ENCODE peak calls at places on chromosomes 4 and X, in seven cellular contexts. P is IMR-90, S is fibroblast of the aortic adventitia, L is AG09309, C is BJ, T is astrocyte of the cerebellum, D is choroid plexus epithelial cell. W is an unnamed sample.
A peak's percentile ranks its signal among the peaks of the same experiment; 100 is the strongest.

GRCh38 chr4:28287837-28288236 is 1427.2 kb downstream of the STIM2 start:
- DNase-seq in D (peak; percentile 97), P (peak; percentile 100), L (peak; percentile 99), T (peak; percentile 68), S (peak; percentile 99), C (peak; percentile 100), W (no peak)

GRCh38 chr4:69518543-69519198 is 23.0 kb upstream of the UGT2B4 start:
- DNase-seq in D (no peak), L (no peak), P (no peak), S (peak; percentile 17), C (no peak), T (no peak), W (peak; percentile 41)

GRCh38 chr4:77699731-77700210 is 94.2 kb downstream of the CXCL13 start:
- DNase-seq in S (peak; percentile 72), P (peak; percentile 93), C (peak; percentile 37), T (peak; percentile 76), L (peak; percentile 50), D (peak; percentile 95), W (peak; percentile 66)

GRCh38 chr4:27790911-27791310 is 930.3 kb downstream of the STIM2 start:
- DNase-seq in C (no peak), P (peak; percentile 11), S (no peak), T (no peak), D (peak; percentile 40), L (no peak), W (no peak)

GRCh38 chr4:116512552-116512951 is 572.8 kb downstream of the TRAM1L1 start:
- DNase-seq in C (no peak), T (no peak), L (no peak), D (no peak), S (no peak), P (no peak), W (no peak)

GRCh38 chr4:86536166-86536565 is 57.9 kb upstream of the PTPN13 start:
- DNase-seq in T (no peak), L (no peak), S (peak; percentile 10), P (no peak), C (no peak), D (peak; percentile 33), W (no peak)

GRCh38 chr4:26749867-26750266 is 110.8 kb upstream of the STIM2 start:
- DNase-seq in L (no peak), T (no peak), S (no peak), P (no peak), C (no peak), D (no peak), W (no peak)

GRCh38 chrX:129347291-129347690 is 176.0 kb downstream of the SMARCA1 start:
- DNase-seq in C (no peak), D (no peak), P (no peak), L (no peak), S (no peak), T (no peak), W (no peak)

GRCh38 chr4:75002381-75002780 is 69.5 kb downstream of the PARM1 start:
- DNase-seq in D (no peak), P (no peak), S (no peak), L (no peak), T (no peak), C (no peak), W (no peak)

GRCh38 chr4:80201326-80202151 is 4.2 kb downstream of the PRDM8 start:
- DNase-seq in L (no peak), S (peak; percentile 49), D (peak; percentile 49), C (no peak), P (peak; percentile 89), T (no peak), W (no peak)
- H3K4me3 ChIP-seq in L (peak overlapping the region; percentile 67), S (peak overlapping the region; percentile 64), D (peak overlapping the region; percentile 60), C (peak overlapping the region; percentile 47), P (peak overlapping the region; percentile 66), T (peak overlapping the region; percentile 50), W (peak overlapping the region; percentile 53)

GRCh38 chr4:71188197-71188625 is 150.6 kb upstream of the SLC4A4 start:
- DNase-seq in P (no peak), L (no peak), S (no peak), D (no peak), C (no peak), T (no peak), W (no peak)

GRCh38 chr4:71189471-71189870 is 149.3 kb upstream of the SLC4A4 start:
- DNase-seq in C (no peak), S (peak; percentile 50), P (peak; percentile 86), L (no peak), D (peak; percentile 52), T (no peak), W (no peak)

GRCh38 chr4:71186566-71187398 is 152.0 kb upstream of the SLC4A4 start:
- DNase-seq in C (no peak), S (peak; percentile 50), D (peak; percentile 37), T (no peak), P (peak; percentile 53), L (no peak), W (no peak)

GRCh38 chr4:71187399-71188196 is 151.2 kb upstream of the SLC4A4 start:
- DNase-seq in S (peak; percentile 42), P (peak; percentile 60), D (no peak), L (peak; percentile 11), T (no peak), C (no peak), W (peak; percentile 88)

GRCh38 chr4:71188951-71189350 is 149.9 kb upstream of the SLC4A4 start:
- DNase-seq in C (no peak), L (no peak), S (no peak), D (no peak), T (no peak), P (no peak), W (no peak)
- H3K4me3 ChIP-seq in C (no peak overlapping the region), L (no peak overlapping the region), S (peak overlapping the region; percentile 78), D (no peak overlapping the region), T (peak overlapping the region; percentile 6), P (peak overlapping the region; percentile 57), W (peak overlapping the region; percentile 76)

DNA sequence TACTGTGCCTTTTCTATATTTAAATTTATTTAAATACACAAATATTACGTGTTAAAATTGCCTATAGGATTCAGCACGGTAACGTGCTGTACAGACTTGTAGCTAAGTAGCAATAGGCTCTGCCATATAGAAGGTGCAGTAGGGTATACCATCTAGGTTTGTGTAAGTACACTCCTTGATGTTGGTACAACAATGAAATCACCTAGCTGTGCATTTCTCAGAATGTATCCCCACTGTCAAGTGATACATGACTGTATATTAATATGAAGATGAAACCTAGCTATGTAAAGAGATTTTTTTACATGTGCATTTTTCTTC is 431.2 kb downstream of the KCTD8 start:
- DNase-seq in L (no peak), S (no peak), T (no peak), D (no peak), P (no peak), C (no peak), W (no peak)
- H3K4me3 ChIP-seq in L (no peak overlapping the region), S (no peak overlapping the region), T (no peak overlapping the region), D (no peak overlapping the region), P (no peak overlapping the region), C (no peak overlapping the region), W (no peak overlapping the region)

GRCh38 chrX:12974217-12974796 is 603 bp upstream of the TMSB4X start:
- DNase-seq in T (no peak), D (peak; percentile 61), P (peak; percentile 54), L (no peak), S (peak; percentile 83), C (no peak), W (no peak)

GRCh38 chrX:12972867-12973560 is 1.9 kb upstream of the TMSB4X start:
- DNase-seq in P (no peak), L (no peak), S (no peak), C (no peak), T (no peak), D (no peak), W (no peak)

GRCh38 chrX:12972239-12972638 is 2.7 kb upstream of the TMSB4X start:
- DNase-seq in T (no peak), P (no peak), S (no peak), D (no peak), C (no peak), L (no peak), W (no peak)

GRCh38 chrX:12974797-12975669 is at the start of gene TMSB4X:
- DNase-seq in D (peak; percentile 86), T (no peak), P (peak; percentile 74), L (no peak), C (no peak), S (peak; percentile 83), W (no peak)

GRCh38 chrX:12973561-12974216 is 1.2 kb upstream of the TMSB4X start:
- DNase-seq in S (no peak), T (no peak), L (no peak), C (no peak), D (no peak), P (no peak), W (no peak)
- H3K4me3 ChIP-seq in S (peak overlapping the region; percentile 80), T (no peak overlapping the region), L (no peak overlapping the region), C (no peak overlapping the region), D (no peak overlapping the region), P (no peak overlapping the region), W (no peak overlapping the region)